ENCODE peak calls at places on chromosomes 1 and 21, in ten cellular contexts. V is stromal cell of bone marrow; H is osteocyte; N is activated naive CD8-positive, alpha-beta T cell treated with anti-CD3 and anti-CD28 coated beads, Interleukin-2, amount 50 U/mL, for 24 hours; A is neural crest cell; O is stimulated activated CD4-positive, alpha-beta T cell treated with anti-CD3 and anti-CD28 coated beads, TNF-alpha, amount 100 ng/mL, for 4 hours; K is tibial artery; C is fibroblast of mammary gland; Q is GM06990; Y is AG09309. L is an unnamed sample.

GRCh38 chr1:208000504-208000903 is 89.6 kb upstream of the CD34 start:
- DNase-seq in V (no peak), H (peak), N (no peak), A (no peak), O (no peak), K (no peak), C (no peak), Q (no peak), Y (no peak), L (no peak)

GRCh38 chr1:218785928-218786327 is 387.8 kb upstream of the LYPLAL1 start:
- DNase-seq in V (peak), H (no peak), N (no peak), A (no peak), O (no peak), K (peak), C (peak), Q (no peak), Y (peak), L (peak)

GRCh38 chr1:233440952-233441401 is 113.5 kb downstream of the MAP3K21 start:
- DNase-seq in V (peak), H (no peak), N (no peak), A (peak), O (no peak), K (no peak), C (peak), Q (peak), Y (peak), L (peak)

GRCh38 chr1:27618341-27619067 is 14.6 kb upstream of the AHDC1 start:
- DNase-seq in V (no peak), H (no peak), N (no peak), A (no peak), O (no peak), K (no peak), C (no peak), Q (no peak), Y (no peak), L (no peak)

GRCh38 chr1:42334240-42335049 is 590 bp downstream of the FOXJ3 start:
- DNase-seq in V (no peak), H (no peak), N (peak), A (peak), O (peak), K (peak), C (peak), Q (no peak), Y (no peak), L (no peak)

GRCh38 chr1:95723346-95723745 is 489.3 kb downstream of the RWDD3 start:
- DNase-seq in V (no peak), H (no peak), N (no peak), A (no peak), O (no peak), K (no peak), C (no peak), Q (no peak), Y (no peak), L (no peak)

GRCh38 chr1:10692401-10693021 is 103.9 kb downstream of the CASZ1 start:
- DNase-seq in V (no peak), H (no peak), N (peak), A (no peak), O (peak), K (no peak), C (no peak), Q (peak), Y (no peak), L (no peak)

GRCh38 chr1:203926025-203926540 is 64.7 kb downstream of the SNRPE start:
- DNase-seq in V (no peak), H (no peak), N (no peak), A (no peak), O (no peak), K (no peak), C (peak), Q (no peak), Y (peak), L (peak)

GRCh38 chr1:47722909-47723580 is 274.1 kb downstream of the TRABD2B start:
- DNase-seq in V (no peak), H (no peak), N (no peak), A (no peak), O (no peak), K (no peak), C (no peak), Q (no peak), Y (no peak), L (no peak)

GRCh38 chr1:172742599-172743500 is 83.9 kb downstream of the FASLG start:
- DNase-seq in V (no peak), H (no peak), N (no peak), A (no peak), O (no peak), K (no peak), C (peak), Q (no peak), Y (no peak), L (no peak)

GRCh38 chr1:84496498-84496897 is 9.7 kb upstream of the SPATA1 start:
- DNase-seq in V (no peak), H (no peak), N (no peak), A (no peak), O (no peak), K (no peak), C (no peak), Q (no peak), Y (no peak), L (no peak)

GRCh38 chr21:34530264-34530663 is 18.3 kb upstream of the KCNE1 start:
- DNase-seq in V (peak), H (no peak), N (no peak), A (no peak), O (no peak), K (no peak), C (peak), Q (no peak), Y (no peak), L (no peak)

GRCh38 chr21:42513985-42514882 is 582 bp downstream of the SLC37A1 start:
- DNase-seq in V (no peak), H (no peak), N (peak), A (peak), O (peak), K (peak), C (no peak), Q (peak), Y (no peak), L (no peak)

GRCh38 chr1:113617438-113618141 is 141.7 kb downstream of the PHTF1 start:
- DNase-seq in V (no peak), H (no peak), N (no peak), A (no peak), O (no peak), K (no peak), C (peak), Q (no peak), Y (no peak), L (no peak)

GRCh38 chr1:207355060-207355459 is 33.6 kb downstream of the CD55 start:
- DNase-seq in V (no peak), H (no peak), N (no peak), A (no peak), O (no peak), K (no peak), C (peak), Q (no peak), Y (no peak), L (no peak)

GRCh38 chr21:26739189-26739588 is 106.0 kb downstream of the ADAMTS1 start:
- DNase-seq in V (no peak), H (no peak), N (no peak), A (no peak), O (no peak), K (no peak), C (peak), Q (no peak), Y (no peak), L (peak)

GRCh38 chr1:34176830-34177613 is at the start of gene C1orf94:
- DNase-seq in V (no peak), H (no peak), N (no peak), A (no peak), O (no peak), K (no peak), C (no peak), Q (no peak), Y (no peak), L (no peak)

GRCh38 chr1:206143537-206144155 is 26.5 kb upstream of the AVPR1B start:
- DNase-seq in V (no peak), H (no peak), N (no peak), A (no peak), O (no peak), K (no peak), C (no peak), Q (no peak), Y (no peak), L (no peak)

GRCh38 chr1:44283524-44284173 is 70.4 kb downstream of the DMAP1 start:
- DNase-seq in V (no peak), H (no peak), N (no peak), A (no peak), O (no peak), K (no peak), C (peak), Q (no peak), Y (no peak), L (no peak)

GRCh38 chr1:155092131-155092530 is 13.5 kb downstream of the EFNA3 start:
- DNase-seq in V (no peak), H (no peak), N (no peak), A (no peak), O (no peak), K (no peak), C (no peak), Q (no peak), Y (no peak), L (no peak)

GRCh38 chr1:58905628-58906256 is 121.9 kb upstream of the JUN start:
- DNase-seq in V (no peak), H (peak), N (no peak), A (no peak), O (no peak), K (no peak), C (no peak), Q (no peak), Y (no peak), L (no peak)

GRCh38 chr1:16918371-16918770 is 3.4 kb upstream of the CROCC start:
- DNase-seq in V (no peak), H (no peak), N (no peak), A (no peak), O (no peak), K (no peak), C (no peak), Q (no peak), Y (no peak), L (no peak)

GRCh38 chr1:248841702-248842395 is 3.8 kb downstream of the ZNF672 start:
- DNase-seq in V (peak), H (no peak), N (peak), A (peak), O (no peak), K (peak), C (peak), Q (no peak), Y (no peak), L (peak)

GRCh38 chr1:37599940-37600339 is 4.2 kb upstream of the GNL2 start:
- DNase-seq in V (no peak), H (no peak), N (no peak), A (no peak), O (no peak), K (no peak), C (no peak), Q (no peak), Y (no peak), L (no peak)

L was measured in fibroblast of the conjunctiva.